ENCODE peak calls at places on chromosomes 12 and 14, in nine cellular contexts. One of them, this sample, is unnamed.

GRCh38 chr12:14191612-14192011 is 173.9 kb upstream of the ATF7IP start:
- DNase-seq in neural progenitor cell: no peak
- DNase-seq in AG04450: no peak
- DNase-seq in psoas muscle: no peak
- DNase-seq in coronary artery: no peak
- DNase-seq in type B pancreatic cell: no peak
- DNase-seq in CD4-positive, alpha-beta T cell: no peak
- DNase-seq in ovary: no peak
- DNase-seq in prostate gland: no peak
- DNase-seq in this sample: no peak

GRCh38 chr12:96371138-96371786 is 29.0 kb downstream of the CDK17 start:
- DNase-seq in coronary artery: no peak
- DNase-seq in CD4-positive, alpha-beta T cell: no peak
- DNase-seq in ovary: no peak
- DNase-seq in type B pancreatic cell: no peak
- DNase-seq in neural progenitor cell: peak; percentile 15
- DNase-seq in AG04450: no peak
- DNase-seq in prostate gland: no peak
- DNase-seq in psoas muscle: no peak
- DNase-seq in this sample: no peak

GRCh38 chr12:132360906-132361777 is 31.8 kb upstream of the GALNT9 start:
- DNase-seq in coronary artery: no peak
- DNase-seq in AG04450: no peak
- DNase-seq in CD4-positive, alpha-beta T cell: no peak
- DNase-seq in psoas muscle: peak; percentile 45
- DNase-seq in ovary: no peak
- DNase-seq in prostate gland: no peak
- DNase-seq in type B pancreatic cell: no peak
- DNase-seq in neural progenitor cell: no peak
- DNase-seq in this sample: no peak

GRCh38 chr12:78209851-78210493 is 379.3 kb downstream of the NAV3 start:
- DNase-seq in ovary: no peak
- DNase-seq in neural progenitor cell: no peak
- DNase-seq in coronary artery: no peak
- DNase-seq in psoas muscle: no peak
- DNase-seq in AG04450: no peak
- DNase-seq in prostate gland: no peak
- DNase-seq in type B pancreatic cell: no peak
- DNase-seq in CD4-positive, alpha-beta T cell: no peak
- DNase-seq in this sample: no peak

GRCh38 chr14:105468621-105469241 is 5.9 kb upstream of the CRIP2 start:
- DNase-seq in AG04450: no peak
- DNase-seq in psoas muscle: peak; percentile 79
- DNase-seq in coronary artery: no peak
- DNase-seq in CD4-positive, alpha-beta T cell: no peak
- DNase-seq in type B pancreatic cell: no peak
- DNase-seq in ovary: no peak
- DNase-seq in prostate gland: no peak
- DNase-seq in neural progenitor cell: no peak
- DNase-seq in this sample: no peak

GRCh38 chr12:132338311-132338710 is 8.9 kb upstream of the GALNT9 start:
- DNase-seq in ovary: no peak
- DNase-seq in AG04450: no peak
- DNase-seq in type B pancreatic cell: no peak
- DNase-seq in psoas muscle: no peak
- DNase-seq in coronary artery: no peak
- DNase-seq in prostate gland: no peak
- DNase-seq in CD4-positive, alpha-beta T cell: no peak
- DNase-seq in neural progenitor cell: no peak
- DNase-seq in this sample: no peak

GRCh38 chr14:76118594-76118993 is 33.1 kb upstream of the GPATCH2L start:
- DNase-seq in neural progenitor cell: no peak
- DNase-seq in psoas muscle: no peak
- DNase-seq in coronary artery: no peak
- DNase-seq in CD4-positive, alpha-beta T cell: no peak
- DNase-seq in ovary: no peak
- DNase-seq in type B pancreatic cell: no peak
- DNase-seq in AG04450: no peak
- DNase-seq in prostate gland: no peak
- DNase-seq in this sample: no peak

GRCh38 chr12:89334770-89335169 is 17.5 kb downstream of the DUSP6 start:
- DNase-seq in prostate gland: no peak
- DNase-seq in CD4-positive, alpha-beta T cell: no peak
- DNase-seq in ovary: no peak
- DNase-seq in neural progenitor cell: no peak
- DNase-seq in type B pancreatic cell: no peak
- DNase-seq in AG04450: no peak
- DNase-seq in coronary artery: no peak
- DNase-seq in psoas muscle: no peak
- DNase-seq in this sample: no peak

GRCh38 chr12:54158581-54158980 is 30.2 kb downstream of the SMUG1 start:
- DNase-seq in prostate gland: no peak
- DNase-seq in neural progenitor cell: no peak
- DNase-seq in AG04450: no peak
- DNase-seq in type B pancreatic cell: no peak
- DNase-seq in ovary: no peak
- DNase-seq in coronary artery: no peak
- DNase-seq in CD4-positive, alpha-beta T cell: no peak
- DNase-seq in psoas muscle: no peak
- DNase-seq in this sample: no peak

GRCh38 chr12:54160807-54161480 is 27.8 kb downstream of the SMUG1 start:
- DNase-seq in prostate gland: peak; percentile 7
- DNase-seq in psoas muscle: no peak
- DNase-seq in coronary artery: no peak
- DNase-seq in CD4-positive, alpha-beta T cell: no peak
- DNase-seq in type B pancreatic cell: no peak
- DNase-seq in AG04450: no peak
- DNase-seq in ovary: no peak
- DNase-seq in neural progenitor cell: no peak
- DNase-seq in this sample: no peak

GRCh38 chr12:54159140-54159539 is 29.6 kb downstream of the SMUG1 start:
- DNase-seq in coronary artery: no peak
- DNase-seq in prostate gland: no peak
- DNase-seq in CD4-positive, alpha-beta T cell: no peak
- DNase-seq in ovary: no peak
- DNase-seq in neural progenitor cell: peak; percentile 80
- DNase-seq in AG04450: no peak
- DNase-seq in psoas muscle: no peak
- DNase-seq in type B pancreatic cell: no peak
- DNase-seq in this sample: no peak

GRCh38 chr12:54159549-54159948 is 29.2 kb downstream of the SMUG1 start:
- DNase-seq in AG04450: no peak
- DNase-seq in type B pancreatic cell: no peak
- DNase-seq in CD4-positive, alpha-beta T cell: no peak
- DNase-seq in neural progenitor cell: no peak
- DNase-seq in psoas muscle: no peak
- DNase-seq in prostate gland: no peak
- DNase-seq in ovary: no peak
- DNase-seq in coronary artery: no peak
- DNase-seq in this sample: no peak

GRCh38 chr12:54160050-54160449 is 28.7 kb downstream of the SMUG1 start:
- DNase-seq in type B pancreatic cell: no peak
- DNase-seq in psoas muscle: no peak
- DNase-seq in neural progenitor cell: no peak
- DNase-seq in coronary artery: no peak
- DNase-seq in CD4-positive, alpha-beta T cell: no peak
- DNase-seq in prostate gland: no peak
- DNase-seq in ovary: no peak
- DNase-seq in AG04450: no peak
- DNase-seq in this sample: no peak
- TF ChIP-seq CTCF in type B pancreatic cell: no peak
- TF ChIP-seq CTCF in psoas muscle: no peak
- TF ChIP-seq CTCF in neural progenitor cell: no peak
- TF ChIP-seq CTCF in coronary artery: no peak
- TF ChIP-seq CTCF in CD4-positive, alpha-beta T cell: no peak
- TF ChIP-seq CTCF in prostate gland: no peak
- TF ChIP-seq CTCF in ovary: no peak
- TF ChIP-seq CTCF in AG04450: no peak
- TF ChIP-seq CTCF in this sample: no peak

DNA sequence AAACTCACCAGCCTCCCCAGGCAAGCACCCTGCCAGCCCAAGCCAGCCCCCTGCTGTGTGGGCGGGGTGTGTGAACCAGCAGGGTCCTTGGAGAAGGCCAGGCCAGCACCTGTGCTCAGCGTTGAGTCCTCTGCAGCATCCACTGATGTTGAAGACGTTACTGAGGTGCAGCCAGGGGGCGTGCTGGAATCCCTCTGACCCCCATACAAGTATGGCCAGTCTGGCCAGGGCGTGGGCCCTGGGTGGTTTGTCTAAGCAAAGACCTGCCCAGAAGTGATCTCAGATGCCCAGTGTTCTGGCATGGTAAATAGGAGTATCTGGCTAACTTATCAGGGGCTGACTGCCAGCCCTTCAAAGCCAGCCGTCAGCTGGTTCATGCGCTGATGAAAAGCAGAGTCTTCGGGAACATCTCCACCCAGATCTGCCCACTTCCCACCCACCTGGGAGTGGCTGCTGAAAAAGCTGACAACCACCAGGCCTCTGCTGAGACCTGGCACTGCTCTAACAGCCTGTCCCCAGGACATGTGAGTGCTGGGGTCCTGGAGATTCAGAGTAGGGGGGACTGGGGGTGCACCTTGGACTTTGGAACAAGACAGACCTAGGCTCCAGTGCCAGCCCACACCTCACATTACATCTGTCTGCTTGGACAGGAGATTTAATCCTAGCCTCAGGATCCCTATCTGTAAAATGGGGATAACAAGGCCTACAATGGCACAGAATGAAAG is 41.1 kb downstream of the ACTN1 start:
- DNase-seq in coronary artery: no peak
- DNase-seq in prostate gland: peak; percentile 95
- DNase-seq in AG04450: no peak
- DNase-seq in psoas muscle: no peak
- DNase-seq in neural progenitor cell: peak; percentile 53
- DNase-seq in CD4-positive, alpha-beta T cell: no peak
- DNase-seq in type B pancreatic cell: no peak
- DNase-seq in ovary: no peak
- DNase-seq in this sample: no peak
- TF ChIP-seq CTCF in coronary artery: no peak
- TF ChIP-seq CTCF in prostate gland: peak; percentile 52
- TF ChIP-seq CTCF in AG04450: peak; percentile 35
- TF ChIP-seq CTCF in psoas muscle: peak; percentile 17
- TF ChIP-seq CTCF in neural progenitor cell: peak; percentile 38
- TF ChIP-seq CTCF in CD4-positive, alpha-beta T cell: no peak
- TF ChIP-seq CTCF in type B pancreatic cell: no peak
- TF ChIP-seq CTCF in ovary: no peak
- TF ChIP-seq CTCF in this sample: no peak

GRCh38 chr12:108231109-108231905 is 102.2 kb downstream of the WSCD2 start:
- DNase-seq in AG04450: no peak
- DNase-seq in prostate gland: no peak
- DNase-seq in coronary artery: no peak
- DNase-seq in CD4-positive, alpha-beta T cell: no peak
- DNase-seq in neural progenitor cell: no peak
- DNase-seq in type B pancreatic cell: no peak
- DNase-seq in psoas muscle: no peak
- DNase-seq in ovary: no peak
- DNase-seq in this sample: no peak
- TF ChIP-seq CTCF in AG04450: no peak
- TF ChIP-seq CTCF in prostate gland: no peak
- TF ChIP-seq CTCF in coronary artery: no peak
- TF ChIP-seq CTCF in CD4-positive, alpha-beta T cell: no peak
- TF ChIP-seq CTCF in neural progenitor cell: no peak
- TF ChIP-seq CTCF in type B pancreatic cell: no peak
- TF ChIP-seq CTCF in psoas muscle: no peak
- TF ChIP-seq CTCF in ovary: no peak
- TF ChIP-seq CTCF in this sample: no peak

GRCh38 chr12:32443491-32443890 is 44.1 kb downstream of the FGD4 start:
- DNase-seq in AG04450: no peak
- DNase-seq in coronary artery: no peak
- DNase-seq in neural progenitor cell: no peak
- DNase-seq in ovary: no peak
- DNase-seq in prostate gland: no peak
- DNase-seq in psoas muscle: no peak
- DNase-seq in CD4-positive, alpha-beta T cell: no peak
- DNase-seq in type B pancreatic cell: no peak
- DNase-seq in this sample: no peak
- TF ChIP-seq CTCF in AG04450: no peak
- TF ChIP-seq CTCF in coronary artery: no peak
- TF ChIP-seq CTCF in neural progenitor cell: no peak
- TF ChIP-seq CTCF in ovary: no peak
- TF ChIP-seq CTCF in prostate gland: no peak
- TF ChIP-seq CTCF in psoas muscle: no peak
- TF ChIP-seq CTCF in CD4-positive, alpha-beta T cell: no peak
- TF ChIP-seq CTCF in type B pancreatic cell: no peak
- TF ChIP-seq CTCF in this sample: no peak

DNA sequence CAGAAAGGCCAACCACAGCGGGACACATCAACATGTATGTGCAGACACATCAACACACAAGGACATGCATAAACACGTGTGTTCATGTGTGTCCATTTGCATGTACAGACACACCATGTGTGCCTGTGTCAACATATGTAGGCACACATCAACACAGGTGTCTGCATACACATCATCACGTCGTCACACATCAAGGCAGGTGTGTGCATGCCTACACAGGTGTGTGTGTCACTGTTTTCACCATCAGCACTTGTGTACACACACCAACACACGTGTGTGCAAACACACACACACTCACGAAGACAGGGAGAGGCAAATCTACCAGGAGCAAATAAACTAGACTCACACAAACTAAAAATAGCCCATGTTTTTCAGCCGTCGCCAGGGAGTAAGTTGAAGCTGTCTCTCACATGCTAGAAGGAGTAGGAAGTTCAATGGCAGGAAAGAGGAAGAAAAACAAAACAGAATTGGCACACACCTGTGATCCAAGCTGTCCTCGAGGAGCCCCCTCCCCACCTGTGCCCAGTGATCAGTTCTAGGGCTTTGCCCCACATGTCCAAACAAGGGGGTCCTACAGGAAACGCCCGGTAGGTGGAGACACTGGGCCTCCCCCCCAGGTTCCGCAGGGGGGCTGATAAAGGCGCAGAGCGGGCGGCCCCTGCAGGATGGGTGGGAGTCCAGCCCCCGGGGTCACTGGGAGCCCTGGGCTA is 7.4 kb downstream of the SCARB1 start:
- DNase-seq in CD4-positive, alpha-beta T cell: no peak
- DNase-seq in prostate gland: no peak
- DNase-seq in AG04450: no peak
- DNase-seq in ovary: no peak
- DNase-seq in psoas muscle: peak; percentile 68
- DNase-seq in type B pancreatic cell: no peak
- DNase-seq in coronary artery: no peak
- DNase-seq in neural progenitor cell: no peak
- DNase-seq in this sample: no peak
- TF ChIP-seq CTCF in CD4-positive, alpha-beta T cell: no peak
- TF ChIP-seq CTCF in prostate gland: no peak
- TF ChIP-seq CTCF in AG04450: peak; percentile 11
- TF ChIP-seq CTCF in ovary: peak; percentile 49
- TF ChIP-seq CTCF in psoas muscle: peak; percentile 50
- TF ChIP-seq CTCF in type B pancreatic cell: no peak
- TF ChIP-seq CTCF in coronary artery: no peak
- TF ChIP-seq CTCF in neural progenitor cell: no peak
- TF ChIP-seq CTCF in this sample: no peak